ENCODE peak calls at places on chromosomes 12 and 14, in four cellular contexts. One of them, this sample, is unnamed.
A peak's percentile ranks its signal among the peaks of the same experiment; 100 is the strongest.

GRCh38 chr12:132634411-132634990 is 15.9 kb downstream of the P2RX2 start:
- DNase-seq in GM12878: no peak
- DNase-seq in HepG2: no peak
- DNase-seq in K562: no peak
- DNase-seq in this sample: no peak

GRCh38 chr12:96177013-96177412 is 17.2 kb upstream of the ELK3 start:
- DNase-seq in HepG2: no peak
- DNase-seq in K562: no peak
- DNase-seq in GM12878: no peak
- DNase-seq in this sample: no peak

GRCh38 chr14:58828298-58828697 is 190.5 kb downstream of the DACT1 start:
- DNase-seq in GM12878: no peak
- DNase-seq in HepG2: no peak
- DNase-seq in K562: no peak
- DNase-seq in this sample: no peak

GRCh38 chr12:14403711-14404164 is 38.3 kb downstream of the ATF7IP start:
- DNase-seq in K562: no peak
- DNase-seq in HepG2: no peak
- DNase-seq in GM12878: peak; percentile 49
- DNase-seq in this sample: no peak

GRCh38 chr14:61537567-61538463 is 157.5 kb upstream of the HIF1A start:
- DNase-seq in K562: peak; percentile 27
- DNase-seq in GM12878: no peak
- DNase-seq in HepG2: peak; percentile 97
- DNase-seq in this sample: peak; percentile 95

GRCh38 chr12:132255642-132256041 is 73.7 kb downstream of the GALNT9 start:
- DNase-seq in GM12878: no peak
- DNase-seq in HepG2: no peak
- DNase-seq in K562: no peak
- DNase-seq in this sample: no peak

GRCh38 chr12:132424118-132424438 is 65.9 kb upstream of the FBRSL1 start:
- DNase-seq in K562: no peak
- DNase-seq in HepG2: no peak
- DNase-seq in GM12878: no peak
- DNase-seq in this sample: no peak

GRCh38 chr12:57894577-57895292 is 46.6 kb upstream of the ATP23 start:
- DNase-seq in GM12878: no peak
- DNase-seq in HepG2: no peak
- DNase-seq in K562: no peak
- DNase-seq in this sample: no peak

GRCh38 chr14:104135904-104136471 is 2.4 kb upstream of the KIF26A start:
- DNase-seq in K562: no peak
- DNase-seq in HepG2: no peak
- DNase-seq in GM12878: no peak
- DNase-seq in this sample: no peak

GRCh38 chr12:53461059-53461458 is 9.2 kb downstream of the PCBP2 start:
- DNase-seq in GM12878: no peak
- DNase-seq in HepG2: no peak
- DNase-seq in K562: no peak
- DNase-seq in this sample: no peak

GRCh38 chr12:59388694-59389093 is 207.1 kb upstream of the SLC16A7 start:
- DNase-seq in GM12878: no peak
- DNase-seq in HepG2: no peak
- DNase-seq in K562: no peak
- DNase-seq in this sample: no peak

GRCh38 chr12:9640024-9640423 is 29.5 kb upstream of the CLEC2D start:
- DNase-seq in HepG2: no peak
- DNase-seq in GM12878: no peak
- DNase-seq in K562: no peak
- DNase-seq in this sample: no peak

GRCh38 chr14:104224516-104225281 is 86.3 kb downstream of the KIF26A start:
- DNase-seq in HepG2: no peak
- DNase-seq in GM12878: no peak
- DNase-seq in K562: peak; percentile 38
- DNase-seq in this sample: no peak

GRCh38 chr14:55599250-55599879 is 19.4 kb downstream of the KTN1 start:
- DNase-seq in HepG2: peak; percentile 93
- DNase-seq in K562: no peak
- DNase-seq in GM12878: no peak
- DNase-seq in this sample: peak; percentile 75

GRCh38 chr12:31832740-31833540 is 104.1 kb upstream of the AMN1 start:
- DNase-seq in GM12878: peak; percentile 73
- DNase-seq in HepG2: no peak
- DNase-seq in K562: peak; percentile 26
- DNase-seq in this sample: no peak

GRCh38 chr12:21324551-21324950 is 10.2 kb downstream of the SLCO1A2 start:
- DNase-seq in GM12878: no peak
- DNase-seq in HepG2: no peak
- DNase-seq in K562: no peak
- DNase-seq in this sample: no peak

GRCh38 chr14:47269788-47270492 is 405.5 kb downstream of the MDGA2 start:
- DNase-seq in HepG2: no peak
- DNase-seq in GM12878: no peak
- DNase-seq in K562: no peak
- DNase-seq in this sample: no peak

GRCh38 chr12:94263011-94263786 is 114.8 kb downstream of the PLXNC1 start:
- DNase-seq in K562: no peak
- DNase-seq in HepG2: no peak
- DNase-seq in GM12878: peak; percentile 76
- DNase-seq in this sample: no peak

GRCh38 chr12:98653866-98654493 is 8.9 kb downstream of the APAF1 start:
- DNase-seq in K562: peak; percentile 35
- DNase-seq in HepG2: peak; percentile 68
- DNase-seq in GM12878: no peak
- DNase-seq in this sample: peak; percentile 42

GRCh38 chr12:24562761-24563392 is 386.0 kb downstream of the BCAT1 start:
- DNase-seq in K562: no peak
- DNase-seq in HepG2: no peak
- DNase-seq in GM12878: no peak
- DNase-seq in this sample: no peak

GRCh38 chr12:124352839-124353238 is 57.9 kb downstream of the RFLNA start:
- DNase-seq in HepG2: peak; percentile 91
- DNase-seq in GM12878: no peak
- DNase-seq in K562: peak; percentile 67
- DNase-seq in this sample: no peak

GRCh38 chr12:126163984-126164383 is 1098.7 kb downstream of the AACS start:
- DNase-seq in GM12878: no peak
- DNase-seq in K562: no peak
- DNase-seq in HepG2: no peak
- DNase-seq in this sample: no peak

GRCh38 chr12:44247588-44247987 is 411.7 kb downstream of the TMEM117 start:
- DNase-seq in K562: no peak
- DNase-seq in GM12878: no peak
- DNase-seq in HepG2: no peak
- DNase-seq in this sample: no peak

GRCh38 chr12:21552983-21553673 is 27.0 kb downstream of the SPX start:
- DNase-seq in GM12878: no peak
- DNase-seq in HepG2: no peak
- DNase-seq in K562: no peak
- DNase-seq in this sample: no peak

GRCh38 chr14:37142835-37143499 is 29.4 kb downstream of the SLC25A21 start:
- DNase-seq in K562: no peak
- DNase-seq in GM12878: no peak
- DNase-seq in HepG2: peak; percentile 35
- DNase-seq in this sample: no peak

GRCh38 chr12:57518176-57518919 is 2.0 kb downstream of the DDIT3 start:
- DNase-seq in K562: no peak
- DNase-seq in GM12878: no peak
- DNase-seq in HepG2: no peak
- DNase-seq in this sample: no peak

GRCh38 chr12:127723236-127723635 is 543.7 kb upstream of the TMEM132C start:
- DNase-seq in GM12878: no peak
- DNase-seq in K562: no peak
- DNase-seq in HepG2: no peak
- DNase-seq in this sample: no peak

GRCh38 chr14:104796682-104797081 is 1.1 kb upstream of the AKT1 start:
- DNase-seq in K562: no peak
- DNase-seq in HepG2: no peak
- DNase-seq in GM12878: no peak
- DNase-seq in this sample: no peak

GRCh38 chr12:45357547-45358417 is 141.9 kb downstream of the ANO6 start:
- DNase-seq in GM12878: no peak
- DNase-seq in HepG2: peak; percentile 6
- DNase-seq in K562: no peak
- DNase-seq in this sample: no peak

GRCh38 chr12:31965090-31965489 is 5.9 kb downstream of the RESF1 start:
- DNase-seq in K562: no peak
- DNase-seq in HepG2: no peak
- DNase-seq in GM12878: no peak
- DNase-seq in this sample: no peak

GRCh38 chr14:22977684-22978486 is 4.5 kb downstream of the AJUBA start:
- DNase-seq in HepG2: peak; percentile 100
- DNase-seq in GM12878: no peak
- DNase-seq in K562: peak; percentile 28
- DNase-seq in this sample: no peak

GRCh38 chr14:24483604-24484252 is 24.3 kb downstream of the CMA1 start:
- DNase-seq in K562: no peak
- DNase-seq in GM12878: no peak
- DNase-seq in HepG2: no peak
- DNase-seq in this sample: no peak

GRCh38 chr14:45091696-45092095 is 7.8 kb downstream of the PRPF39 start:
- DNase-seq in GM12878: no peak
- DNase-seq in HepG2: no peak
- DNase-seq in K562: no peak
- DNase-seq in this sample: no peak

GRCh38 chr12:92055877-92056276 is 89.8 kb downstream of the BTG1 start:
- DNase-seq in HepG2: no peak
- DNase-seq in GM12878: no peak
- DNase-seq in K562: no peak
- DNase-seq in this sample: no peak

GRCh38 chr12:110543252-110543959 is 39.7 kb downstream of the PPTC7 start:
- DNase-seq in K562: no peak
- DNase-seq in GM12878: peak; percentile 90
- DNase-seq in HepG2: no peak
- DNase-seq in this sample: no peak

GRCh38 chr12:65634626-65635331 is 189.5 kb upstream of the HMGA2 start:
- DNase-seq in HepG2: peak; percentile 23
- DNase-seq in K562: no peak
- DNase-seq in GM12878: no peak
- DNase-seq in this sample: no peak

GRCh38 chr14:92963301-92964123 is 40.6 kb downstream of the CHGA start:
- DNase-seq in K562: no peak
- DNase-seq in HepG2: peak; percentile 43
- DNase-seq in GM12878: no peak
- DNase-seq in this sample: no peak

GRCh38 chr14:24054646-24055045 is 2.8 kb downstream of the CARMIL3 start:
- DNase-seq in K562: no peak
- DNase-seq in GM12878: no peak
- DNase-seq in HepG2: no peak
- DNase-seq in this sample: no peak

GRCh38 chr12:121287267-121287954 is 9.1 kb downstream of the CAMKK2 start:
- DNase-seq in HepG2: no peak
- DNase-seq in K562: no peak
- DNase-seq in GM12878: no peak
- DNase-seq in this sample: no peak
- H3K4me1 ChIP-seq in HepG2: no peaks in the 10 kb centered on the region
- H3K4me1 ChIP-seq in K562: peaks cover 12% of the 10 kb centered on the region
- H3K4me1 ChIP-seq in GM12878: peaks cover 9% of the 10 kb centered on the region
- H3K4me1 ChIP-seq in this sample: no peaks in the 10 kb centered on the region

GRCh38 chr14:90605430-90605829 is 208.6 kb downstream of the CALM1 start:
- DNase-seq in K562: no peak
- DNase-seq in HepG2: no peak
- DNase-seq in GM12878: no peak
- DNase-seq in this sample: no peak
- TF ChIP-seq SRF in K562: no peak
- TF ChIP-seq SRF in HepG2: no peak
- TF ChIP-seq SRF in GM12878: no peak
- TF ChIP-seq SRF in this sample: no peak

GRCh38 chr14:85399196-85399595 is 130.7 kb upstream of the FLRT2 start:
- DNase-seq in HepG2: no peak
- DNase-seq in K562: no peak
- DNase-seq in GM12878: no peak
- DNase-seq in this sample: no peak

GRCh38 chr14:85401396-85401795 is 128.5 kb upstream of the FLRT2 start:
- DNase-seq in HepG2: no peak
- DNase-seq in K562: no peak
- DNase-seq in GM12878: no peak
- DNase-seq in this sample: no peak

GRCh38 chr14:85402546-85403162 is 127.3 kb upstream of the FLRT2 start:
- DNase-seq in HepG2: no peak
- DNase-seq in GM12878: no peak
- DNase-seq in K562: no peak
- DNase-seq in this sample: no peak
- TF ChIP-seq ATF3 in HepG2: no peak
- TF ChIP-seq ATF3 in GM12878: no peak
- TF ChIP-seq ATF3 in K562: no peak
- TF ChIP-seq ATF3 in this sample: no peak

DNA sequence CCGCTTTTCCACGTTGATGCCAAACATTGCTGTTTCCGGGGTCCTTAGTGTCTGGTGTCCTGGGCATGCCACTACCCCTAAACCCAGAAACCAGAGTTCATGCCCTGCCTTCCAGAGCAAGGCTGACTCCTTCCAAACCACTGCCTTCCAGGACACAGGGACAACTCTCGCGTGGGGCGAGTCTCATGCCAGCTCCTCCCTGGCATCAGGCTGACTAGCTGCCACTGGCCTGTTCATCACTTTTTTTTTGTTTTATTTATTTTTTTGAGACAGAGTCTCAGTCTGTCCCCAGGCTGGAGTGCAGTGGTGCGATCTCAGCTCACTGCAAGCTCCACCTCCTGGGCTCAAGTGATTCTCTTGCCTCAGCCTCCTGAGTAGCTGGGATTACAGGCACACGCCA is 4.8 kb downstream of the SETD1B start:
- DNase-seq in GM12878: no peak
- DNase-seq in HepG2: no peak
- DNase-seq in K562: no peak
- DNase-seq in this sample: no peak
- H3K4me1 ChIP-seq in GM12878: peaks cover 23% of the 10 kb centered on the region
- H3K4me1 ChIP-seq in HepG2: peaks cover 47% of the 10 kb centered on the region
- H3K4me1 ChIP-seq in K562: peaks cover 28% of the 10 kb centered on the region
- H3K4me1 ChIP-seq in this sample: peaks cover 43% of the 10 kb centered on the region

DNA sequence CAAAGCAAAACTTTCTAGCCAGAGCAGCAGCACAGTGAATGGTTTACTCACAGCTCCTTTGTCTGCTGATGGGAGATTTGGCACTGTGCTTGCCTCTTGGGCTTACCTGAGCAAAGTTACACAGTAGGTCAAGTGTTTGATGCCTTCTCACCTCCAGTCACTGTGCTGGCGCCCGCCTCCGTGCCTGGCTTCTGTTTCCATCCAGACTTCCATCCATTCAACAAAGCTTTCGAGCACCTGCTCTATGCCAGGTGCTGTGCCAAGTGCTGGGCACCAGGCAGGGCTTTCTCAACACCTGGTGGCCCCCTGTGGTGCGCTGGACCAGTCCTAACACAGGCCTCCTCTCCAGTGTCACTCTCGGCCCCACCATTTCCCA is 199.2 kb upstream of the EEA1 start:
- DNase-seq in K562: no peak
- DNase-seq in GM12878: no peak
- DNase-seq in HepG2: no peak
- DNase-seq in this sample: no peak
- TF ChIP-seq SRF in K562: no peak
- TF ChIP-seq SRF in GM12878: no peak
- TF ChIP-seq SRF in HepG2: no peak
- TF ChIP-seq SRF in this sample: no peak